ENCODE peak calls at places on chromosomes 5 and 9, in six cellular contexts. One of them, this sample, is unnamed.

GRCh38 chr9:95753762-95754465 is 121.6 kb upstream of the ERCC6L2 start:
- DNase-seq in fibroblast of mammary gland: no peak
- DNase-seq in gastrocnemius medialis: no peak
- DNase-seq in fibroblast of the aortic adventitia: peak; percentile 47
- DNase-seq in foreskin fibroblast: no peak
- DNase-seq in bronchial epithelial cell: no peak
- DNase-seq in this sample: no peak

GRCh38 chr5:133245191-133246052 is 193.6 kb downstream of the HSPA4 start:
- DNase-seq in fibroblast of mammary gland: peak; percentile 97
- DNase-seq in gastrocnemius medialis: peak; percentile 52
- DNase-seq in fibroblast of the aortic adventitia: peak; percentile 83
- DNase-seq in foreskin fibroblast: peak; percentile 73
- DNase-seq in bronchial epithelial cell: peak; percentile 98
- DNase-seq in this sample: no peak

GRCh38 chr5:137201876-137202275 is 297.2 kb downstream of the SPOCK1 start:
- DNase-seq in fibroblast of mammary gland: peak; percentile 99
- DNase-seq in gastrocnemius medialis: peak; percentile 43
- DNase-seq in fibroblast of the aortic adventitia: peak; percentile 97
- DNase-seq in foreskin fibroblast: peak; percentile 83
- DNase-seq in bronchial epithelial cell: peak; percentile 83
- DNase-seq in this sample: no peak

GRCh38 chr9:89811896-89812450 is 207.2 kb downstream of the GADD45G start:
- DNase-seq in fibroblast of mammary gland: no peak
- DNase-seq in gastrocnemius medialis: no peak
- DNase-seq in fibroblast of the aortic adventitia: no peak
- DNase-seq in foreskin fibroblast: no peak
- DNase-seq in bronchial epithelial cell: no peak
- DNase-seq in this sample: no peak

GRCh38 chr9:97419315-97419867 is 7.5 kb downstream of the TDRD7 start:
- DNase-seq in fibroblast of mammary gland: peak; percentile 87
- DNase-seq in gastrocnemius medialis: no peak
- DNase-seq in fibroblast of the aortic adventitia: peak; percentile 70
- DNase-seq in foreskin fibroblast: peak; percentile 73
- DNase-seq in bronchial epithelial cell: peak; percentile 47
- DNase-seq in this sample: no peak

GRCh38 chr9:106403081-106403480 is 459.9 kb upstream of the ZNF462 start:
- DNase-seq in fibroblast of mammary gland: no peak
- DNase-seq in gastrocnemius medialis: no peak
- DNase-seq in fibroblast of the aortic adventitia: no peak
- DNase-seq in foreskin fibroblast: peak; percentile 0
- DNase-seq in bronchial epithelial cell: peak; percentile 82
- DNase-seq in this sample: no peak

GRCh38 chr9:73536403-73536802 is 384.7 kb downstream of the ANXA1 start:
- DNase-seq in fibroblast of mammary gland: no peak
- DNase-seq in gastrocnemius medialis: no peak
- DNase-seq in fibroblast of the aortic adventitia: no peak
- DNase-seq in foreskin fibroblast: no peak
- DNase-seq in bronchial epithelial cell: peak; percentile 87
- DNase-seq in this sample: no peak

GRCh38 chr5:83563631-83564030 is 92.1 kb downstream of the VCAN start:
- DNase-seq in fibroblast of mammary gland: no peak
- DNase-seq in gastrocnemius medialis: no peak
- DNase-seq in fibroblast of the aortic adventitia: no peak
- DNase-seq in foreskin fibroblast: no peak
- DNase-seq in bronchial epithelial cell: peak; percentile 63
- DNase-seq in this sample: no peak

GRCh38 chr9:128733256-128733655 is 9.3 kb upstream of the ZDHHC12 start:
- DNase-seq in fibroblast of mammary gland: peak; percentile 79
- DNase-seq in gastrocnemius medialis: peak; percentile 53
- DNase-seq in fibroblast of the aortic adventitia: peak; percentile 74
- DNase-seq in foreskin fibroblast: peak; percentile 58
- DNase-seq in bronchial epithelial cell: peak; percentile 76
- DNase-seq in this sample: peak; percentile 46

GRCh38 chr5:123672067-123672466 is 160.1 kb downstream of the CSNK1G3 start:
- DNase-seq in fibroblast of mammary gland: no peak
- DNase-seq in gastrocnemius medialis: no peak
- DNase-seq in fibroblast of the aortic adventitia: no peak
- DNase-seq in foreskin fibroblast: no peak
- DNase-seq in bronchial epithelial cell: no peak
- DNase-seq in this sample: no peak

GRCh38 chr5:12794476-12795332 is 890.5 kb upstream of the CTNND2 start:
- DNase-seq in fibroblast of mammary gland: no peak
- DNase-seq in gastrocnemius medialis: no peak
- DNase-seq in fibroblast of the aortic adventitia: no peak
- DNase-seq in foreskin fibroblast: no peak
- DNase-seq in bronchial epithelial cell: no peak
- DNase-seq in this sample: no peak

GRCh38 chr5:120255214-120255613 is 208.9 kb upstream of the PRR16 start:
- DNase-seq in fibroblast of mammary gland: no peak
- DNase-seq in gastrocnemius medialis: no peak
- DNase-seq in fibroblast of the aortic adventitia: no peak
- DNase-seq in foreskin fibroblast: no peak
- DNase-seq in bronchial epithelial cell: no peak
- DNase-seq in this sample: no peak

GRCh38 chr9:89153618-89154017 is 25.0 kb downstream of the SHC3 start:
- DNase-seq in fibroblast of mammary gland: peak; percentile 94
- DNase-seq in gastrocnemius medialis: no peak
- DNase-seq in fibroblast of the aortic adventitia: peak; percentile 87
- DNase-seq in foreskin fibroblast: peak; percentile 83
- DNase-seq in bronchial epithelial cell: peak; percentile 96
- DNase-seq in this sample: no peak

GRCh38 chr9:83965350-83966208 is 14.4 kb downstream of the HNRNPK start:
- DNase-seq in fibroblast of mammary gland: peak; percentile 45
- DNase-seq in gastrocnemius medialis: no peak
- DNase-seq in fibroblast of the aortic adventitia: peak; percentile 52
- DNase-seq in foreskin fibroblast: no peak
- DNase-seq in bronchial epithelial cell: no peak
- DNase-seq in this sample: no peak

GRCh38 chr9:116166713-116167112 is 13.1 kb downstream of the PAPPA start:
- DNase-seq in fibroblast of mammary gland: no peak
- DNase-seq in gastrocnemius medialis: no peak
- DNase-seq in fibroblast of the aortic adventitia: no peak
- DNase-seq in foreskin fibroblast: no peak
- DNase-seq in bronchial epithelial cell: no peak
- DNase-seq in this sample: no peak
- TF ChIP-seq CTCF in fibroblast of mammary gland: peak; percentile 37
- TF ChIP-seq CTCF in gastrocnemius medialis: no peak
- TF ChIP-seq CTCF in fibroblast of the aortic adventitia: peak; percentile 26
- TF ChIP-seq CTCF in foreskin fibroblast: peak; percentile 19
- TF ChIP-seq CTCF in bronchial epithelial cell: peak; percentile 9
- TF ChIP-seq CTCF in this sample: no peak

GRCh38 chr5:15424769-15425168 is 75.2 kb upstream of the FBXL7 start:
- DNase-seq in fibroblast of mammary gland: no peak
- DNase-seq in gastrocnemius medialis: no peak
- DNase-seq in fibroblast of the aortic adventitia: no peak
- DNase-seq in foreskin fibroblast: no peak
- DNase-seq in bronchial epithelial cell: no peak
- DNase-seq in this sample: no peak

GRCh38 chr5:15425802-15426201 is 74.2 kb upstream of the FBXL7 start:
- DNase-seq in fibroblast of mammary gland: no peak
- DNase-seq in gastrocnemius medialis: no peak
- DNase-seq in fibroblast of the aortic adventitia: peak; percentile 8
- DNase-seq in foreskin fibroblast: no peak
- DNase-seq in bronchial epithelial cell: no peak
- DNase-seq in this sample: no peak

GRCh38 chr5:15420201-15420600 is 79.8 kb upstream of the FBXL7 start:
- DNase-seq in fibroblast of mammary gland: no peak
- DNase-seq in gastrocnemius medialis: peak; percentile 63
- DNase-seq in fibroblast of the aortic adventitia: no peak
- DNase-seq in foreskin fibroblast: no peak
- DNase-seq in bronchial epithelial cell: no peak
- DNase-seq in this sample: no peak

GRCh38 chr5:15421798-15422456 is 78.1 kb upstream of the FBXL7 start:
- DNase-seq in fibroblast of mammary gland: peak; percentile 39
- DNase-seq in gastrocnemius medialis: peak; percentile 24
- DNase-seq in fibroblast of the aortic adventitia: peak; percentile 5
- DNase-seq in foreskin fibroblast: no peak
- DNase-seq in bronchial epithelial cell: no peak
- DNase-seq in this sample: no peak
- TF ChIP-seq CTCF in fibroblast of mammary gland: no peak
- TF ChIP-seq CTCF in gastrocnemius medialis: no peak
- TF ChIP-seq CTCF in fibroblast of the aortic adventitia: no peak
- TF ChIP-seq CTCF in foreskin fibroblast: no peak
- TF ChIP-seq CTCF in bronchial epithelial cell: no peak
- TF ChIP-seq CTCF in this sample: no peak

DNA sequence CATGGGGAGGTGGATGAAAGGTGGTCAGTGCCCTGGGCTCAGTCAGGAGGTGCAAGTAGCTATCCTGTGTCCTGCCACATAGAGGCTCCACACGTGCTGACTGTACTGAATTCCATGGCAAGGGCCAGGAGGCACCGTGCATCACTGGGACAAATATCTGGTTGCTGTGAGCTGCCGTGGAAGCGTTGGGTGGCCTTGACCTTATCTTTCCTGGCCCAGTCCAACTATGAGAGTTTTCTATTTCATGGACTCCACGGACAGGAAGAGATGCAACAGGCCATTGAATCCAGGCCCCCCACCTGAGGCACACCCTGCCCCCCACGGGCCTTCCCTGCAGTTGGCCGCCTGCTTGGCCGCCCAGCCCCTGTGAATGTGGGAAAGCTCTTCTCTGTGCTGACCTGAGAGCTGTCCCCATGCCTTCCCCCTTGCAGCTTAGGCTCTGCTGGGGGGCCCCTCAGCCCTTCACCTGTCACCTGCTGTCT is 1.7 kb downstream of the GRHPR start:
- DNase-seq in fibroblast of mammary gland: no peak
- DNase-seq in gastrocnemius medialis: peak; percentile 38
- DNase-seq in fibroblast of the aortic adventitia: no peak
- DNase-seq in foreskin fibroblast: no peak
- DNase-seq in bronchial epithelial cell: no peak
- DNase-seq in this sample: no peak
- TF ChIP-seq CTCF in fibroblast of mammary gland: no peak
- TF ChIP-seq CTCF in gastrocnemius medialis: no peak
- TF ChIP-seq CTCF in fibroblast of the aortic adventitia: no peak
- TF ChIP-seq CTCF in foreskin fibroblast: no peak
- TF ChIP-seq CTCF in bronchial epithelial cell: no peak
- TF ChIP-seq CTCF in this sample: no peak

GRCh38 chr9:18623201-18623600 is 149.2 kb downstream of the ADAMTSL1 start:
- DNase-seq in fibroblast of mammary gland: no peak
- DNase-seq in gastrocnemius medialis: no peak
- DNase-seq in fibroblast of the aortic adventitia: peak; percentile 43
- DNase-seq in foreskin fibroblast: no peak
- DNase-seq in bronchial epithelial cell: no peak
- DNase-seq in this sample: no peak

GRCh38 chr9:18629136-18629535 is 155.2 kb downstream of the ADAMTSL1 start:
- DNase-seq in fibroblast of mammary gland: no peak
- DNase-seq in gastrocnemius medialis: no peak
- DNase-seq in fibroblast of the aortic adventitia: peak; percentile 60
- DNase-seq in foreskin fibroblast: no peak
- DNase-seq in bronchial epithelial cell: no peak
- DNase-seq in this sample: no peak

GRCh38 chr9:18622186-18622836 is 148.4 kb downstream of the ADAMTSL1 start:
- DNase-seq in fibroblast of mammary gland: no peak
- DNase-seq in gastrocnemius medialis: no peak
- DNase-seq in fibroblast of the aortic adventitia: no peak
- DNase-seq in foreskin fibroblast: no peak
- DNase-seq in bronchial epithelial cell: no peak
- DNase-seq in this sample: no peak

GRCh38 chr9:18626046-18626698 is 152.2 kb downstream of the ADAMTSL1 start:
- DNase-seq in fibroblast of mammary gland: no peak
- DNase-seq in gastrocnemius medialis: no peak
- DNase-seq in fibroblast of the aortic adventitia: no peak
- DNase-seq in foreskin fibroblast: no peak
- DNase-seq in bronchial epithelial cell: peak; percentile 3
- DNase-seq in this sample: no peak
- TF ChIP-seq CTCF in fibroblast of mammary gland: no peak
- TF ChIP-seq CTCF in gastrocnemius medialis: no peak
- TF ChIP-seq CTCF in fibroblast of the aortic adventitia: no peak
- TF ChIP-seq CTCF in foreskin fibroblast: no peak
- TF ChIP-seq CTCF in bronchial epithelial cell: no peak
- TF ChIP-seq CTCF in this sample: no peak